ENCODE peak calls at places on chromosomes 11 and 22, in ten cellular contexts. D, W, E, A, K, B, U, P, Z and Y are unnamed samples.

GRCh38 chr11:3219281-3219892 is 774 bp upstream of the MRGPRG start:
- DNase-seq in E (no peak), Z (no peak), B (no peak), W (no peak), P (peak; percentile 33), A (no peak), U (no peak), K (no peak), D (no peak), Y (no peak)

GRCh38 chr11:92893276-92893675 is 76.2 kb upstream of the MTNR1B start:
- DNase-seq in B (no peak), W (no peak), P (no peak), Z (no peak), E (no peak), D (no peak), A (no peak), K (no peak), U (peak; percentile 31), Y (no peak)

GRCh38 chr11:70833011-70833410 is 419.4 kb downstream of the SHANK2 start:
- DNase-seq in E (no peak), Z (no peak), A (no peak), W (no peak), K (no peak), P (no peak), U (no peak), B (peak; percentile 61), D (no peak), Y (no peak)

GRCh38 chr11:129264114-129264513 is 72.0 kb upstream of the ARHGAP32 start:
- DNase-seq in K (no peak), A (no peak), Z (no peak), E (no peak), D (no peak), P (no peak), W (no peak), B (no peak), U (no peak), Y (no peak)

GRCh38 chr11:105392546-105392945 is 217.3 kb upstream of the GRIA4 start:
- DNase-seq in Z (no peak), A (no peak), E (no peak), B (no peak), D (peak; percentile 34), U (no peak), W (peak; percentile 27), P (no peak), K (no peak), Y (no peak)

GRCh38 chr11:111378773-111379499 is at the start of gene POU2AF1:
- DNase-seq in P (no peak), A (no peak), W (peak; percentile 34), D (peak; percentile 43), K (no peak), U (peak; percentile 90), Z (no peak), B (peak; percentile 88), E (no peak), Y (peak; percentile 88)

GRCh38 chr11:40445391-40445790 is 1014.1 kb downstream of the LRRC4C start:
- DNase-seq in W (no peak), B (no peak), E (no peak), K (peak; percentile 6), U (no peak), A (no peak), P (no peak), D (peak; percentile 25), Z (no peak), Y (no peak)

GRCh38 chr11:68457898-68458249 is 2.7 kb upstream of the PPP6R3 start:
- DNase-seq in B (no peak), P (peak; percentile 63), W (no peak), A (no peak), Z (no peak), E (no peak), U (no peak), D (no peak), K (no peak), Y (no peak)

GRCh38 chr22:46073683-46074504 is 76.4 kb upstream of the PPARA start:
- DNase-seq in P (peak; percentile 73), K (no peak), A (no peak), E (no peak), W (peak; percentile 44), Z (no peak), D (peak; percentile 42), U (no peak), B (peak; percentile 62), Y (peak; percentile 40)

GRCh38 chr22:45200862-45201511 is 37.3 kb downstream of the NUP50 start:
- DNase-seq in A (no peak), P (no peak), E (no peak), U (no peak), D (peak; percentile 98), B (no peak), K (no peak), Z (no peak), W (peak; percentile 83), Y (no peak)

GRCh38 chr22:24585461-24585860 is 7.4 kb downstream of the LRRC75B start:
- DNase-seq in Z (no peak), E (no peak), P (no peak), W (no peak), A (no peak), K (no peak), D (no peak), U (no peak), B (no peak), Y (no peak)

GRCh38 chr11:66317766-66318575 is 1.1 kb upstream of the CD248 start:
- DNase-seq in Z (peak; percentile 60), E (no peak), B (peak; percentile 58), K (no peak), W (peak; percentile 95), A (peak; percentile 57), P (no peak), U (no peak), D (peak; percentile 94), Y (peak; percentile 21)
- H3K4me3 ChIP-seq in Z (no peak overlapping the region), E (no peak overlapping the region), B (peak overlapping the region; percentile 48), K (no peak overlapping the region), W (no peak overlapping the region), A (peak overlapping the region; percentile 56), P (no peak overlapping the region), U (no peak overlapping the region), D (no peak overlapping the region), Y (no peak overlapping the region)

DNA sequence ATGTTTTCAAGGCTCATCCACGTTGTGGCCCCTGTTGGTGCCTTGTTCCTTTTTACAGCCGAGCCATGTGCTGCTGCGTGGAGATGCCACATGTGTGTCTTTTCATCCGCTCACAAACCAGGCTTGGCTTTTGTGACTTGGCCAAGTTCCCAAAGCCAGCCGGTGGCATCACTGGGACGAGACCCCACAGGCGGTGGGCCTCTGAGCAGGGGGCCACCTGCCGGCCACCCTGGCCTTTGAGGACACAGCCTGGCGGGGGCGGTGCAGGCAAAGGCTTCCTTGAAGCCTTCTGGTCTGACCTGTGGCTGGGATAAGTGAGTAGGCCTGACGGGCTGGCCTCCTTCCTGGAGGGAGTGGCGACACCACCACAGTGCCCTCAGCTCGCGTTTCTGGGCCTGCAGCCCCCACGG is 10.6 kb downstream of the GRK2 start:
- DNase-seq in U (peak; percentile 57), W (peak; percentile 41), A (no peak), Z (no peak), B (peak; percentile 82), K (no peak), P (peak; percentile 65), E (no peak), D (peak; percentile 45), Y (no peak)
- H3K4me3 ChIP-seq in U (peak overlapping the region; percentile 25), W (peak overlapping the region; percentile 46), A (peak overlapping the region; percentile 62), Z (no peak overlapping the region), B (peak overlapping the region; percentile 36), K (no peak overlapping the region), P (peak overlapping the region; percentile 3), E (peak overlapping the region; percentile 19), D (no peak overlapping the region), Y (no peak overlapping the region)

DNA sequence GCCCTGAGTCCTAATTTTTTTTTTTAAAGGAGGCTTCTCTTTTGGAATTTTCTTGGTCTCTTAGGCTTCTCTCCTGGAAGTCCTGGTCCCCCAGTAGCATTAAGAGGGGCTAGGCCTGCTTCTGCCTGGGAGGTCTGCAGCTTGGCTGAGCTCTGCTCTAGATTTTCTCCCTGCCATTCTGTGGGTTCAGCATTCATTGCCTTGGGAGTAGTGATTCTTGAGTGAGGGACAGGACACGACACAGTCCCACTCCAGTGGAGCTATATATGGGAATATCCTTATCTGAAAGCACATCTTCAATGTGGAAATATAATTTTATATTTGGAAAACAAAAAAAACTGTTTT is 3.7 kb downstream of the IGSF22 start:
- DNase-seq in W (no peak), E (no peak), Z (no peak), A (no peak), D (no peak), U (no peak), K (no peak), B (no peak), P (no peak), Y (no peak)
- H3K4me3 ChIP-seq in W (peak overlapping the region; percentile 58), E (peak overlapping the region; percentile 38), Z (no peak overlapping the region), A (peak overlapping the region; percentile 78), D (no peak overlapping the region), U (peak overlapping the region; percentile 79), K (no peak overlapping the region), B (peak overlapping the region; percentile 58), P (no peak overlapping the region), Y (no peak overlapping the region)

GRCh38 chr11:75142714-75143419 is 8.0 kb upstream of the SLCO2B1 start:
- DNase-seq in U (peak; percentile 87), D (peak; percentile 95), P (peak; percentile 70), E (no peak), A (peak; percentile 53), B (no peak), Z (peak; percentile 65), W (peak; percentile 95), K (peak; percentile 83), Y (peak; percentile 30)
- H3K4me3 ChIP-seq in U (peak overlapping the region; percentile 11), D (no peak overlapping the region), P (no peak overlapping the region), E (no peak overlapping the region), A (peak overlapping the region; percentile 16), B (no peak overlapping the region), Z (no peak overlapping the region), W (no peak overlapping the region), K (no peak overlapping the region), Y (no peak overlapping the region)

DNA sequence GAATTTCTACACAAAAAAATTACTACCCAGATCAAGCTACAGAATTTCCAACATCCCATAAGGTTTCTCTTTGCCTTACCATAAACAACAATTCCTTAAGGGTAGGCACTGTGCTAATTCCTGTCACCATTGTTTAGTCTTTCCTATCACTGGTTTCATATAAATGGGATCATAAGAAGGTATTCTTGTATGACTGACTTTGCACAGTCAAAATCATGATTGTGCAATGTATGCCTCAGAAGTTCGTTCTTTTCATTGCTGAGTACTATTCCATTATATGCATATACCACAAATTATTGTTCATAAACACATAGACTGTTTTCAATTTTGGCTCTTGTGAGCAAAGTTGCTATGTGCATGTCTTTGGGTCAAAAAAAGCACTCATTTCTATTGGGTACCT is 611.6 kb upstream of the CADM1 start:
- DNase-seq in A (no peak), U (no peak), E (no peak), K (no peak), Z (no peak), D (no peak), B (no peak), P (no peak), W (no peak), Y (no peak)
- H3K4me3 ChIP-seq in A (no peak overlapping the region), U (no peak overlapping the region), E (no peak overlapping the region), K (no peak overlapping the region), Z (no peak overlapping the region), D (no peak overlapping the region), B (no peak overlapping the region), P (no peak overlapping the region), W (no peak overlapping the region), Y (no peak overlapping the region)